ENCODE peak calls at places on chromosomes 7 and 10, in seven cellular contexts. M, R, G, D, Y, B and I are unnamed samples.

GRCh38 chr10:121159670-121160069 is 308.5 kb downstream of the WDR11 start:
- DNase-seq in M (no peak), G (no peak), Y (no peak), D (no peak), R (no peak), B (no peak), I (no peak)

GRCh38 chr7:95421847-95422444 is 12.9 kb downstream of the PON2 start:
- DNase-seq in Y (no peak), G (no peak), D (no peak), R (no peak), B (no peak), M (no peak), I (no peak)

GRCh38 chr10:114043532-114044250 is at the start of gene ADRB1:
- DNase-seq in D (peak), R (peak), Y (peak), B (peak), M (peak), G (peak), I (peak)

GRCh38 chr7:135745702-135746312 is 2.8 kb downstream of the FAM180A start:
- DNase-seq in M (no peak), Y (no peak), B (no peak), R (no peak), D (no peak), G (no peak), I (no peak)

GRCh38 chr7:26197153-26198115 is 3.1 kb downstream of the HNRNPA2B1 start:
- DNase-seq in M (no peak), R (no peak), D (no peak), B (no peak), G (no peak), Y (no peak), I (no peak)

GRCh38 chr10:98258683-98259454 is 9.1 kb downstream of the LOXL4 start:
- DNase-seq in Y (no peak), G (no peak), B (no peak), R (no peak), D (peak), M (no peak), I (no peak)

GRCh38 chr10:124648738-124649137 is 95.4 kb downstream of the FAM53B start:
- DNase-seq in B (peak), R (peak), M (no peak), D (no peak), Y (peak), G (no peak), I (no peak)

GRCh38 chr10:124063736-124064135 is 29.7 kb downstream of the CHST15 start:
- DNase-seq in G (no peak), M (no peak), B (no peak), Y (no peak), R (no peak), D (no peak), I (no peak)

GRCh38 chr10:4771554-4772201 is 54.3 kb upstream of the AKR1E2 start:
- DNase-seq in R (no peak), G (no peak), M (no peak), D (no peak), B (no peak), Y (no peak), I (no peak)

GRCh38 chr10:116044722-116045374 is 228.2 kb downstream of the GFRA1 start:
- DNase-seq in B (peak), Y (no peak), R (no peak), D (no peak), M (no peak), G (no peak), I (no peak)

GRCh38 chr10:33335800-33336605 is 1.5 kb upstream of the NRP1 start:
- DNase-seq in D (peak), R (peak), M (peak), G (no peak), Y (peak), B (peak), I (peak)

GRCh38 chr7:22979861-22980260 is 34.1 kb downstream of the HYCC1 start:
- DNase-seq in B (no peak), Y (no peak), G (no peak), D (no peak), M (no peak), R (no peak), I (no peak)

GRCh38 chr10:26911811-26912461 is 51.2 kb upstream of the ABI1 start:
- DNase-seq in M (no peak), G (no peak), R (no peak), Y (no peak), B (no peak), D (no peak), I (no peak)

GRCh38 chr7:133572087-133572486 is 319.2 kb downstream of the EXOC4 start:
- DNase-seq in D (no peak), G (no peak), M (no peak), B (no peak), R (no peak), Y (no peak), I (no peak)

GRCh38 chr7:86025807-86026206 is 617.9 kb upstream of the GRM3 start:
- DNase-seq in M (no peak), B (no peak), R (no peak), Y (no peak), D (no peak), G (no peak), I (no peak)

GRCh38 chr7:5672468-5672867 is 109.0 kb downstream of the RNF216 start:
- DNase-seq in R (no peak), G (no peak), B (no peak), Y (no peak), M (no peak), D (no peak), I (no peak)

GRCh38 chr7:142956951-142957623 is 5.1 kb downstream of the KEL start:
- DNase-seq in B (no peak), R (no peak), G (no peak), Y (no peak), M (no peak), D (no peak), I (no peak)

GRCh38 chr10:99172130-99172738 is 63.4 kb downstream of the HPSE2 start:
- DNase-seq in B (no peak), M (peak), G (peak), R (no peak), D (no peak), Y (no peak), I (peak)

GRCh38 chr10:25076501-25077197 is 60.2 kb downstream of the THNSL1 start:
- DNase-seq in R (no peak), D (no peak), B (no peak), G (no peak), Y (no peak), M (no peak), I (no peak)

GRCh38 chr7:30997316-30997715 is 33.6 kb downstream of the GHRHR start:
- DNase-seq in R (no peak), D (no peak), B (no peak), G (no peak), Y (no peak), M (no peak), I (no peak)

GRCh38 chr10:117541909-117542705 is 439 bp upstream of the EMX2 start:
- DNase-seq in M (peak), B (no peak), G (peak), R (no peak), Y (no peak), D (peak), I (peak)

GRCh38 chr7:139984642-139985539 is 77.9 kb downstream of the PARP12 start:
- DNase-seq in Y (no peak), M (no peak), R (no peak), G (no peak), B (no peak), D (no peak), I (no peak)

GRCh38 chr10:5293691-5294550 is 70.8 kb upstream of the UCN3 start:
- DNase-seq in G (peak), R (peak), D (no peak), Y (no peak), B (peak), M (peak), I (peak)

GRCh38 chr7:2466675-2467074 is 9.5 kb downstream of the GRIFIN start:
- DNase-seq in M (no peak), B (no peak), G (no peak), Y (no peak), R (no peak), D (no peak), I (no peak)

GRCh38 chr7:159022238-159022993 is 122.3 kb downstream of the VIPR2 start:
- DNase-seq in Y (no peak), G (no peak), D (no peak), B (no peak), M (no peak), R (no peak), I (no peak)

GRCh38 chr7:159023216-159023615 is 121.5 kb downstream of the VIPR2 start:
- DNase-seq in B (no peak), R (no peak), G (no peak), M (peak), Y (no peak), D (no peak), I (no peak)

GRCh38 chr7:159019111-159019510 is 125.6 kb downstream of the VIPR2 start:
- DNase-seq in Y (no peak), M (no peak), G (no peak), B (no peak), D (no peak), R (no peak), I (no peak)

GRCh38 chr7:159023746-159024145 is 120.9 kb downstream of the VIPR2 start:
- DNase-seq in Y (no peak), M (peak), D (no peak), G (no peak), B (no peak), R (no peak), I (no peak)

GRCh38 chr7:159020987-159021386 is 123.7 kb downstream of the VIPR2 start:
- DNase-seq in G (peak), D (no peak), M (peak), B (no peak), Y (no peak), R (no peak), I (peak)
- TF ChIP-seq CTCF in G (peak), D (peak), M (peak), B (no peak), Y (no peak), R (no peak), I (no peak)

GRCh38 chr7:117082636-117083035 is 129.3 kb downstream of the ST7 start:
- DNase-seq in G (no peak), M (no peak), Y (no peak), R (no peak), D (no peak), B (no peak), I (no peak)

GRCh38 chr7:117085275-117085674 is 132.0 kb downstream of the ST7 start:
- DNase-seq in B (no peak), D (no peak), Y (no peak), G (no peak), M (no peak), R (no peak), I (no peak)

GRCh38 chr7:117084286-117084685 is 131.0 kb downstream of the ST7 start:
- DNase-seq in G (no peak), Y (no peak), B (no peak), R (no peak), M (no peak), D (no peak), I (no peak)

GRCh38 chr7:117085769-117086463 is 132.6 kb downstream of the ST7 start:
- DNase-seq in Y (no peak), D (no peak), G (no peak), R (no peak), M (no peak), B (no peak), I (no peak)

DNA sequence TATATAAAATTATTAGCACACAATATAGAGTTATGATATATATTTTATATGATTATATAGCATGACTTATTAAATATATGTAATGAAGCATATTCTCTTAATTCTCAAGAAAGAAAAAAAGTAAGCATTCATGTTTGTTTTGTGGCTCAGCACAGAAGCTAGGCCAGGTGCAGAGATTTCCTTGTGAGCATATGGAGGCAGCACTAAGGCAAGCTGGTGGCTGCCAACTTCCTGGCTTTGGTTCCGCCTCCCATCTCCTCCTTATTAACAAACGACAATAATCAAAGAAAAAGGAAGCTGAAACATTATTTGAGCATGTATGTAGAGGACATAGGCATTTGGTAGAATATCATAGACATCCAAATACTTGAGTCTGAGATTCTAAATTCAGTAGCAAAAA is 130.3 kb downstream of the ST7 start:
- DNase-seq in G (no peak), M (no peak), D (no peak), R (no peak), Y (no peak), B (no peak), I (no peak)
- TF ChIP-seq CTCF in G (no peak), M (no peak), D (no peak), R (no peak), Y (no peak), B (no peak), I (no peak)

GRCh38 chr7:78510580-78511188 is 712.1 kb downstream of the PHTF2 start:
- DNase-seq in M (peak), B (no peak), Y (no peak), G (peak), D (no peak), R (no peak), I (peak)
- TF ChIP-seq CTCF in M (peak), B (peak), Y (peak), G (peak), D (peak), R (peak), I (peak)

GRCh38 chr7:105487559-105488218 is 34.4 kb downstream of the PUS7 start:
- DNase-seq in M (no peak), G (peak), D (no peak), R (no peak), Y (no peak), B (no peak), I (no peak)
- TF ChIP-seq CTCF in M (peak), G (no peak), D (peak), R (peak), Y (no peak), B (peak), I (peak)